ENCODE peak calls at places on chromosomes 5 and 9, in seven cellular contexts. X is amygdala, Q is NCI-H1694, J is fibroblast of mammary gland, D is T-helper 2 cell, I is HT1080, A is right cardiac atrium. O is an unnamed sample.

GRCh38 chr5:168449166-168449565 is 37.1 kb upstream of the RARS1 start:
- DNase-seq in X (no peak), Q (no peak), J (no peak), D (no peak), I (no peak), A (no peak), O (no peak)

GRCh38 chr5:108642170-108642906 is 105.4 kb upstream of the FER start:
- DNase-seq in X (peak), Q (peak), J (peak), D (peak), I (peak), A (peak), O (peak)

GRCh38 chr9:99326917-99327189 is 104.8 kb downstream of the SEC61B start:
- DNase-seq in X (no peak), Q (no peak), J (no peak), D (no peak), I (no peak), A (no peak), O (no peak)

GRCh38 chr9:137974746-137975526 is 97.4 kb downstream of the CACNA1B start:
- DNase-seq in X (no peak), Q (no peak), J (no peak), D (no peak), I (no peak), A (no peak), O (no peak)

GRCh38 chr5:91074615-91075014 is 308.5 kb downstream of the ARRDC3 start:
- DNase-seq in X (no peak), Q (no peak), J (peak), D (no peak), I (no peak), A (no peak), O (no peak)

GRCh38 chr9:115278241-115279035 is 160.5 kb upstream of the TNC start:
- DNase-seq in X (no peak), Q (no peak), J (no peak), D (no peak), I (no peak), A (no peak), O (no peak)

GRCh38 chr9:76664120-76664519 is 100.1 kb upstream of the PCA3 start:
- DNase-seq in X (no peak), Q (no peak), J (no peak), D (no peak), I (no peak), A (no peak), O (no peak)

GRCh38 chr5:180639743-180640300 is 9.6 kb downstream of the FLT4 start:
- DNase-seq in X (no peak), Q (no peak), J (no peak), D (no peak), I (no peak), A (no peak), O (no peak)

GRCh38 chr5:14490309-14490711 is 91.3 kb upstream of the OTULINL start:
- DNase-seq in X (no peak), Q (no peak), J (peak), D (no peak), I (no peak), A (no peak), O (no peak)

GRCh38 chr9:128121924-128122808 is 5.4 kb downstream of the PTGES2 start:
- DNase-seq in X (no peak), Q (no peak), J (no peak), D (no peak), I (no peak), A (peak), O (no peak)

GRCh38 chr9:120522558-120522957 is 57.4 kb downstream of the CDK5RAP2 start:
- DNase-seq in X (no peak), Q (no peak), J (no peak), D (no peak), I (no peak), A (no peak), O (no peak)

GRCh38 chr9:4837768-4838546 is 45.2 kb downstream of the RCL1 start:
- DNase-seq in X (no peak), Q (no peak), J (peak), D (no peak), I (peak), A (no peak), O (no peak)

GRCh38 chr9:102974530-102974929 is 20.6 kb upstream of the CYLC2 start:
- DNase-seq in X (no peak), Q (no peak), J (peak), D (no peak), I (peak), A (no peak), O (no peak)

GRCh38 chr5:32586251-32586642 is 890 bp downstream of the SUB1 start:
- DNase-seq in X (no peak), Q (no peak), J (no peak), D (no peak), I (no peak), A (no peak), O (no peak)

GRCh38 chr5:139342423-139342723 is 719 bp downstream of the PAIP2 start:
- DNase-seq in X (no peak), Q (no peak), J (no peak), D (no peak), I (no peak), A (no peak), O (no peak)

GRCh38 chr9:90307177-90307833 is 335.3 kb downstream of the DIRAS2 start:
- DNase-seq in X (no peak), Q (peak), J (no peak), D (no peak), I (no peak), A (no peak), O (no peak)

GRCh38 chr5:132313378-132313777 is 19.2 kb downstream of the SLC22A4 start:
- DNase-seq in X (no peak), Q (no peak), J (peak), D (no peak), I (no peak), A (no peak), O (no peak)

GRCh38 chr5:134142088-134142487 is 27.6 kb downstream of the TCF7 start:
- DNase-seq in X (no peak), Q (no peak), J (no peak), D (no peak), I (no peak), A (no peak), O (no peak)

GRCh38 chr5:122586351-122586750 is 188.5 kb upstream of the SNX2 start:
- DNase-seq in X (no peak), Q (no peak), J (peak), D (no peak), I (no peak), A (no peak), O (no peak)

GRCh38 chr5:169545762-169546161 is 37.8 kb upstream of the SPDL1 start:
- DNase-seq in X (no peak), Q (no peak), J (peak), D (no peak), I (peak), A (no peak), O (no peak)

GRCh38 chr5:149493316-149493715 is 57.9 kb downstream of the CSNK1A1 start:
- DNase-seq in X (no peak), Q (no peak), J (no peak), D (no peak), I (no peak), A (no peak), O (no peak)

GRCh38 chr5:77957-78804 is 13.8 kb upstream of the PLEKHG4B start:
- DNase-seq in X (no peak), Q (peak), J (peak), D (no peak), I (peak), A (no peak), O (no peak)

GRCh38 chr5:147037517-147038205 is 159.1 kb upstream of the PPP2R2B start:
- DNase-seq in X (no peak), Q (no peak), J (peak), D (no peak), I (peak), A (no peak), O (no peak)

GRCh38 chr5:100643473-100643872 is 108.3 kb downstream of the FAM174A start:
- DNase-seq in X (no peak), Q (no peak), J (peak), D (no peak), I (peak), A (no peak), O (no peak)

GRCh38 chr5:82164957-82165698 is 113.0 kb downstream of the RPS23 start:
- DNase-seq in X (peak), Q (peak), J (peak), D (no peak), I (peak), A (no peak), O (no peak)

GRCh38 chr5:180787711-180788431 is 14.7 kb downstream of the MGAT1 start:
- DNase-seq in X (no peak), Q (peak), J (no peak), D (no peak), I (no peak), A (no peak), O (no peak)

O was measured in effector CD8-positive, alpha-beta T cell.